ENCODE peak calls at places on chromosome 20, in nine cellular contexts. Q is NCI-H1436; N is progenitor cell of endocrine pancreas; Z is WERI-Rb-1; T is activated naive CD8-positive, alpha-beta T cell treated with anti-CD3 and anti-CD28 coated beads, Interleukin-2, amount 50 U/mL, for 24 hours; W is HEK293T; A is activated T-cell treated with anti-CD3 and anti-CD28 coated beads, Interleukin-2, amount 50 U/mL, for 24 hours; C is NCI-H774; V is cardiac fibroblast. B is an unnamed sample.

GRCh38 chr20:32397567-32398084 is 39.5 kb downstream of the ASXL1 start:
- DNase-seq in Q (no peak), N (no peak), Z (no peak), T (no peak), W (no peak), A (no peak), C (no peak), V (no peak), B (no peak)

GRCh38 chr20:63977392-63978276 is 1.8 kb downstream of the SAMD10 start:
- DNase-seq in Q (no peak), N (no peak), Z (no peak), T (peak; percentile 74), W (no peak), A (peak; percentile 77), C (no peak), V (peak; percentile 72), B (no peak)

GRCh38 chr20:4022386-4023350 is 7.3 kb upstream of the RNF24 start:
- DNase-seq in Q (no peak), N (no peak), Z (no peak), T (no peak), W (no peak), A (no peak), C (no peak), V (peak; percentile 53), B (no peak)

GRCh38 chr20:48006036-48006833 is 221.0 kb upstream of the SULF2 start:
- DNase-seq in Q (no peak), N (no peak), Z (no peak), T (no peak), W (no peak), A (no peak), C (no peak), V (no peak), B (peak; percentile 16)

GRCh38 chr20:32972181-32973076 is 31.8 kb downstream of the SUN5 start:
- DNase-seq in Q (no peak), N (no peak), Z (no peak), T (peak; percentile 77), W (no peak), A (peak; percentile 79), C (no peak), V (no peak), B (peak; percentile 58)

GRCh38 chr20:47365023-47365764 is 8.7 kb upstream of the ZMYND8 start:
- DNase-seq in Q (no peak), N (no peak), Z (no peak), T (no peak), W (no peak), A (no peak), C (no peak), V (no peak), B (no peak)

GRCh38 chr20:3815703-3816315 is 4.5 kb upstream of the AP5S1 start:
- DNase-seq in Q (no peak), N (no peak), Z (no peak), T (no peak), W (no peak), A (peak; percentile 54), C (no peak), V (no peak), B (no peak)

GRCh38 chr20:12311102-12311865 is 393.6 kb downstream of the BTBD3 start:
- DNase-seq in Q (no peak), N (no peak), Z (no peak), T (no peak), W (no peak), A (no peak), C (no peak), V (no peak), B (no peak)

GRCh38 chr20:23870461-23870860 is 9.1 kb downstream of the CST5 start:
- DNase-seq in Q (no peak), N (no peak), Z (no peak), T (no peak), W (no peak), A (no peak), C (no peak), V (no peak), B (no peak)

GRCh38 chr20:4602297-4602631 is 119.4 kb upstream of the PRND start:
- DNase-seq in Q (no peak), N (no peak), Z (no peak), T (no peak), W (no peak), A (no peak), C (no peak), V (no peak), B (no peak)

GRCh38 chr20:9940329-9940728 is 94.5 kb upstream of the ANKEF1 start:
- DNase-seq in Q (no peak), N (no peak), Z (no peak), T (no peak), W (no peak), A (no peak), C (no peak), V (no peak), B (no peak)

GRCh38 chr20:47035191-47035590 is 140.5 kb downstream of the EYA2 start:
- DNase-seq in Q (no peak), N (no peak), Z (no peak), T (no peak), W (no peak), A (no peak), C (no peak), V (no peak), B (no peak)

GRCh38 chr20:10672579-10673127 is 1.1 kb downstream of the JAG1 start:
- DNase-seq in Q (no peak), N (peak; percentile 23), Z (peak; percentile 69), T (peak; percentile 72), W (no peak), A (peak; percentile 66), C (no peak), V (peak; percentile 52), B (no peak)

GRCh38 chr20:37524221-37524700 is 3.2 kb downstream of the NNAT start:
- DNase-seq in Q (no peak), N (no peak), Z (peak; percentile 86), T (no peak), W (no peak), A (no peak), C (peak; percentile 51), V (no peak), B (no peak)

GRCh38 chr20:21286775-21287174 is 16.4 kb upstream of the XRN2 start:
- DNase-seq in Q (no peak), N (no peak), Z (no peak), T (no peak), W (no peak), A (no peak), C (no peak), V (no peak), B (no peak)

GRCh38 chr20:63969851-63970713 is at the start of gene ZNF512B:
- DNase-seq in Q (peak; percentile 48), N (peak; percentile 55), Z (peak; percentile 62), T (peak; percentile 60), W (peak; percentile 88), A (peak; percentile 76), C (peak; percentile 47), V (peak; percentile 75), B (peak; percentile 21)

GRCh38 chr20:11646359-11646758 is 271.3 kb upstream of the BTBD3 start:
- DNase-seq in Q (no peak), N (no peak), Z (no peak), T (no peak), W (no peak), A (no peak), C (no peak), V (no peak), B (no peak)

GRCh38 chr20:41329435-41330342 is 10.9 kb upstream of the LPIN3 start:
- DNase-seq in Q (no peak), N (no peak), Z (no peak), T (peak; percentile 65), W (no peak), A (peak; percentile 71), C (no peak), V (peak; percentile 93), B (no peak)

GRCh38 chr20:36491901-36492617 is 49.3 kb upstream of the MYL9 start:
- DNase-seq in Q (no peak), N (no peak), Z (no peak), T (peak; percentile 60), W (no peak), A (peak; percentile 63), C (no peak), V (peak; percentile 50), B (no peak)

GRCh38 chr20:9516658-9516987 is 2.2 kb downstream of the LAMP5 start:
- DNase-seq in Q (no peak), N (no peak), Z (no peak), T (no peak), W (no peak), A (no peak), C (no peak), V (no peak), B (no peak)

GRCh38 chr20:51679254-51679921 is 88.8 kb downstream of the ATP9A start:
- DNase-seq in Q (no peak), N (no peak), Z (no peak), T (no peak), W (no peak), A (no peak), C (no peak), V (no peak), B (no peak)